ENCODE peak calls at places on chromosomes 4 and X, in four cellular contexts. One of them, this sample, is unnamed.

GRCh38 chr4:17552427-17552826 is 24.6 kb upstream of the LAP3 start:
- DNase-seq in cardiac fibroblast: no peak
- DNase-seq in astrocyte of the cerebellum: no peak
- DNase-seq in fibroblast of pulmonary artery: no peak
- DNase-seq in this sample: no peak

GRCh38 chr4:78754872-78755271 is 21.3 kb upstream of the BMP2K start:
- DNase-seq in cardiac fibroblast: no peak
- DNase-seq in astrocyte of the cerebellum: no peak
- DNase-seq in fibroblast of pulmonary artery: no peak
- DNase-seq in this sample: no peak

GRCh38 chrX:101803451-101803850 is 128.4 kb downstream of the ZMAT1 start:
- DNase-seq in cardiac fibroblast: peak; percentile 18
- DNase-seq in fibroblast of pulmonary artery: peak; percentile 22
- DNase-seq in astrocyte of the cerebellum: peak; percentile 1
- DNase-seq in this sample: no peak

GRCh38 chr4:177696438-177696966 is 254.3 kb upstream of the AGA start:
- DNase-seq in cardiac fibroblast: no peak
- DNase-seq in astrocyte of the cerebellum: no peak
- DNase-seq in fibroblast of pulmonary artery: no peak
- DNase-seq in this sample: no peak

GRCh38 chr4:165493359-165493758 is 114.6 kb downstream of the CPE start:
- DNase-seq in fibroblast of pulmonary artery: peak; percentile 80
- DNase-seq in astrocyte of the cerebellum: peak; percentile 46
- DNase-seq in cardiac fibroblast: peak; percentile 80
- DNase-seq in this sample: no peak

GRCh38 chr4:3629665-3630064 is 97.4 kb upstream of the LRPAP1 start:
- DNase-seq in astrocyte of the cerebellum: no peak
- DNase-seq in cardiac fibroblast: no peak
- DNase-seq in fibroblast of pulmonary artery: no peak
- DNase-seq in this sample: no peak

GRCh38 chr4:83231620-83232056 is 53.0 kb downstream of the COQ2 start:
- DNase-seq in fibroblast of pulmonary artery: peak; percentile 17
- DNase-seq in astrocyte of the cerebellum: no peak
- DNase-seq in cardiac fibroblast: no peak
- DNase-seq in this sample: no peak

GRCh38 chrX:78838709-78839108 is 91.2 kb downstream of the LPAR4 start:
- DNase-seq in fibroblast of pulmonary artery: no peak
- DNase-seq in astrocyte of the cerebellum: no peak
- DNase-seq in cardiac fibroblast: no peak
- DNase-seq in this sample: no peak

GRCh38 chrX:103726477-103726876 is 15.8 kb downstream of the TMEM31 start:
- DNase-seq in fibroblast of pulmonary artery: no peak
- DNase-seq in cardiac fibroblast: no peak
- DNase-seq in astrocyte of the cerebellum: no peak
- DNase-seq in this sample: no peak

GRCh38 chrX:126485371-126485770 is 67.2 kb downstream of the DCAF12L1 start:
- DNase-seq in fibroblast of pulmonary artery: no peak
- DNase-seq in cardiac fibroblast: no peak
- DNase-seq in astrocyte of the cerebellum: no peak
- DNase-seq in this sample: no peak

GRCh38 chr4:89113415-89113814 is 2.1 kb downstream of the TIGD2 start:
- DNase-seq in fibroblast of pulmonary artery: no peak
- DNase-seq in cardiac fibroblast: no peak
- DNase-seq in astrocyte of the cerebellum: no peak
- DNase-seq in this sample: no peak

GRCh38 chr4:147846318-147847135 is 114.6 kb downstream of the ARHGAP10 start:
- DNase-seq in cardiac fibroblast: peak; percentile 33
- DNase-seq in fibroblast of pulmonary artery: no peak
- DNase-seq in astrocyte of the cerebellum: no peak
- DNase-seq in this sample: no peak

GRCh38 chrX:53714580-53715335 is 28.2 kb upstream of the HUWE1 start:
- DNase-seq in fibroblast of pulmonary artery: peak; percentile 34
- DNase-seq in cardiac fibroblast: peak; percentile 20
- DNase-seq in astrocyte of the cerebellum: peak; percentile 26
- DNase-seq in this sample: peak; percentile 14

GRCh38 chr4:88630756-88631155 is 38.5 kb downstream of the HERC3 start:
- DNase-seq in cardiac fibroblast: peak; percentile 58
- DNase-seq in astrocyte of the cerebellum: no peak
- DNase-seq in fibroblast of pulmonary artery: peak; percentile 72
- DNase-seq in this sample: no peak

GRCh38 chr4:138602664-138603063 is 360.5 kb upstream of the SLC7A11 start:
- DNase-seq in fibroblast of pulmonary artery: no peak
- DNase-seq in astrocyte of the cerebellum: peak; percentile 95
- DNase-seq in cardiac fibroblast: no peak
- DNase-seq in this sample: no peak

GRCh38 chrX:126552313-126553022 is at the start of gene DCAF12L1:
- DNase-seq in cardiac fibroblast: no peak
- DNase-seq in astrocyte of the cerebellum: no peak
- DNase-seq in fibroblast of pulmonary artery: no peak
- DNase-seq in this sample: no peak

GRCh38 chr4:40990202-40990898 is 224.0 kb downstream of the APBB2 start:
- DNase-seq in fibroblast of pulmonary artery: peak; percentile 97
- DNase-seq in cardiac fibroblast: peak; percentile 97
- DNase-seq in astrocyte of the cerebellum: peak; percentile 80
- DNase-seq in this sample: peak; percentile 94

GRCh38 chr4:56134272-56134671 is 185.5 kb downstream of the CEP135 start:
- DNase-seq in cardiac fibroblast: peak; percentile 97
- DNase-seq in astrocyte of the cerebellum: peak; percentile 31
- DNase-seq in fibroblast of pulmonary artery: peak; percentile 98
- DNase-seq in this sample: no peak

GRCh38 chrX:47644557-47645091 is 5.7 kb downstream of the ELK1 start:
- DNase-seq in astrocyte of the cerebellum: no peak
- DNase-seq in cardiac fibroblast: peak; percentile 60
- DNase-seq in fibroblast of pulmonary artery: peak; percentile 63
- DNase-seq in this sample: no peak

GRCh38 chrX:27619459-27619858 is 29.3 kb downstream of the DCAF8L2 start:
- DNase-seq in fibroblast of pulmonary artery: peak; percentile 42
- DNase-seq in cardiac fibroblast: peak; percentile 34
- DNase-seq in astrocyte of the cerebellum: no peak
- DNase-seq in this sample: no peak

GRCh38 chr4:128715616-128716015 is 93.9 kb upstream of the JADE1 start:
- DNase-seq in cardiac fibroblast: peak; percentile 46
- DNase-seq in fibroblast of pulmonary artery: peak; percentile 30
- DNase-seq in astrocyte of the cerebellum: no peak
- DNase-seq in this sample: no peak

GRCh38 chrX:12488220-12488619 is 303.0 kb upstream of the PRPS2 start:
- DNase-seq in fibroblast of pulmonary artery: peak; percentile 17
- DNase-seq in astrocyte of the cerebellum: no peak
- DNase-seq in cardiac fibroblast: no peak
- DNase-seq in this sample: no peak

DNA sequence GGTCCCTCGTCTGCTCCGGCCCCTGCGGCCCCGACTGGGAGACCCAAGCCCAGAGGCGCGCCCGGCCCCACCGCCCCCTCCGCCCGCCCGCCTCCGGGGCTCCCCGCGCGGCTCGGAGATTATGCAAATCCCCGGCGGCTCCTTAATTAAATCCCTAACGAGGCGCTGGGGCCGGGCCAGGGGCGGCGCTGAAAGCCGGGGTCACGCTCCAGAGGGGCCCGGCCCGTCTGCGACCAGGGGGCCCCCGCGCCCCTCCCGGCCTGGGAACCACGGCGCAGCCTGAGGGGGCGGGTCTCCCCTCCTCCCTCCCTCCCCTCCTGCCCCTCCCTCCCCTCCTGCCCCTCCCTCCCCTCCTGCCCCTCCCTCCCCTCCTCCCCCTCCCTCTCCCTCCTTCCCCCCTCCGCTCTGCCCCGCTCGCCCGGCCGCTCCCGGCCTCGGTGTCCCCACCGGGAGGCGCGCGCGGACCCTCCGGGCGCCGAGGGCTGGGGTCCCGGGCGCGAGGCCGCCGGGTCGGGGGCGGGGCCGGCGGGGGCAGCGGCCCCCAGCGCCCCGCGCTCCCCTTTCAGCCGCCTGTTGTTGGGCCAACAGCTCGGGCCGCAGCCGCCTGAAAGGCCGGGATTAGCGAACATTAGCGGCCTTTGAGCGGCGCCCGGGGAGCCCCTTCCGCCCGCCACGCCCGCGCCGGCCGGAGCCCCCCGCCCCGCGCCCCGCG is 25.9 kb upstream of the FGFR3 start:
- DNase-seq in fibroblast of pulmonary artery: peak; percentile 15
- DNase-seq in cardiac fibroblast: peak; percentile 22
- DNase-seq in astrocyte of the cerebellum: no peak
- DNase-seq in this sample: no peak
- H3K4me3 ChIP-seq in fibroblast of pulmonary artery: peak overlapping the region; percentile 29
- H3K4me3 ChIP-seq in cardiac fibroblast: peak overlapping the region; percentile 26
- H3K4me3 ChIP-seq in astrocyte of the cerebellum: peak overlapping the region; percentile 36
- H3K4me3 ChIP-seq in this sample: no peak overlapping the region

GRCh38 chr4:85658766-85659439 is 184.0 kb downstream of the ARHGAP24 start:
- DNase-seq in astrocyte of the cerebellum: no peak
- DNase-seq in cardiac fibroblast: peak; percentile 32
- DNase-seq in fibroblast of pulmonary artery: peak; percentile 27
- DNase-seq in this sample: no peak
- TF ChIP-seq CTCF in astrocyte of the cerebellum: no peak
- TF ChIP-seq CTCF in cardiac fibroblast: peak; percentile 23
- TF ChIP-seq CTCF in fibroblast of pulmonary artery: peak; percentile 31
- TF ChIP-seq CTCF in this sample: peak; percentile 6

DNA sequence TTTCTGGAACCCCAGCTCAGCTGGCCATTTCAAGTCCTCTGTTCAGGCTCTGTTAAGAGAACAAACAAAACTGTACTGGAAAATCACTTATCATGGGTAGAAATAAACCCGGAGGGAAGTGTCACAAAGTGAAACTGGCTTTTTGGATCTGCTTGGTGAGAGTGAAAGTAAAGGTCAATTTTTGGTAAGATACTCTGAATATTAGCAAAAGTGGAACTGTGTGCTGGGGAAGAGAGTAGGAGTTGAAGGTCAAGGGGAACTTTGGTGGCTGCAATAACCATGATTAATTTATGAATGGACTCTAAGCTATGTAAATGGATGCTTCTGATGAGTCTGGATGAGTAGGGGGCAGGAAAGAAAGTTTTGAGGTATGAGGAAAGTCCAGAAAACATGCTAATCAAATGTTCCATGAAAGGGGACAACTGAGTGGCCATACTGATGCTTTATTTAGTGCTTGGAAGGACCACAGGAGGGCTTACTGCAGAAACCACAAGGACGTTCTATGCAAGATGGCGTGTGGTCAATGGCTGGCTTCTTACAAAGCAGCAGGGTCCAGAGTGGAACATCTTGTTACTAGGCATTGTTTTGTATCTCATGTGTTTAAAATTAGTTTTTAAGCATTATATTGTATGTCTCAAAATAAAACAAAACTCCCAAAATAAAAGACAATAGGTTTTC is 36.8 kb upstream of the TNIP3 start:
- DNase-seq in fibroblast of pulmonary artery: no peak
- DNase-seq in cardiac fibroblast: no peak
- DNase-seq in astrocyte of the cerebellum: no peak
- DNase-seq in this sample: no peak
- H3K4me3 ChIP-seq in fibroblast of pulmonary artery: no peak overlapping the region
- H3K4me3 ChIP-seq in cardiac fibroblast: no peak overlapping the region
- H3K4me3 ChIP-seq in astrocyte of the cerebellum: no peak overlapping the region
- H3K4me3 ChIP-seq in this sample: no peak overlapping the region

DNA sequence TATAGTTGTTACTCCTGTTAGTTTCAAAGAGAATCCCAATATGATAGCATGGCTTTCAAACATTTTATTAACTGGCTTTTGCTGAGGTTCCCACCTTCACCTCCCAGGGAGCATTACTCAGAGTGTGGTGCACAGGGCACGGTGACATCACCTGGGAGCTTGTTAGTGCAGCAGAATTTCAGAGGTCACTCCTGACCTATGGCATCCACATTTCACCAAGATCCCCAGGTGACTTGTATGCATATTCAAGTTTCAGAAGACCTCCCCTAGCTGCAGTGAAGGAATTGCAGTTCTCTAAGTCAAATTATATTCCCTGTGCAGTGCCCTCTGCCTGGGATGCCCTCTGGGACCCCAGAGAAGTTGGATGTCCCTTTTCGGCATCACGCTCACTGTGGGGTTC is 29.7 kb upstream of the LNX1 start:
- DNase-seq in fibroblast of pulmonary artery: no peak
- DNase-seq in cardiac fibroblast: no peak
- DNase-seq in astrocyte of the cerebellum: no peak
- DNase-seq in this sample: no peak
- TF ChIP-seq CTCF in fibroblast of pulmonary artery: peak; percentile 7
- TF ChIP-seq CTCF in cardiac fibroblast: peak; percentile 26
- TF ChIP-seq CTCF in astrocyte of the cerebellum: peak; percentile 17
- TF ChIP-seq CTCF in this sample: no peak

GRCh38 chrX:40153335-40154221 is 55.8 kb upstream of the BCOR start:
- DNase-seq in cardiac fibroblast: no peak
- DNase-seq in astrocyte of the cerebellum: no peak
- DNase-seq in fibroblast of pulmonary artery: peak; percentile 44
- DNase-seq in this sample: no peak
- H3K4me3 ChIP-seq in cardiac fibroblast: peak overlapping the region; percentile 5
- H3K4me3 ChIP-seq in astrocyte of the cerebellum: peak overlapping the region; percentile 23
- H3K4me3 ChIP-seq in fibroblast of pulmonary artery: peak overlapping the region; percentile 36
- H3K4me3 ChIP-seq in this sample: peak overlapping the region; percentile 33

DNA sequence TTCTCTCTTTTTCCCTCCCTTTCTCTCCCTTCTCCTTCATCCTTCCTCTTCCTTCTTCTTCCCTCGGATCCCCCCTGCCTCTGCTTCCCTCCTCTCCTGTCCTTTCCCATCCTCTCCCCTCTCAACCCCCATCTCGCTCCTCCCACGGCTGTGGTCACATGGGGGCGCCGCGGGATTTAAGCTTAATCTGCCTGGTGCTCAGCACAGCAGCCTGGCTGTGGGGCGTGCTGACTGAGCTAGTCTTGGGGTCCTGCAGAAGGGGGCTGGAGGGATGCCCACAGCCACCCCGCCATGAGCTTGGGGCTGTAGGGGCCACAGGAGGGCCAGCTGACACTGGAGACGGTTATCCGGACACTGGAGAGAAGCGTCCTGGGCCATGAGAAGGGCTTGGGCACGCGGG is 10.7 kb downstream of the SMIM10L2A start:
- DNase-seq in fibroblast of pulmonary artery: no peak
- DNase-seq in cardiac fibroblast: no peak
- DNase-seq in astrocyte of the cerebellum: no peak
- DNase-seq in this sample: no peak
- TF ChIP-seq CTCF in fibroblast of pulmonary artery: no peak
- TF ChIP-seq CTCF in cardiac fibroblast: no peak
- TF ChIP-seq CTCF in astrocyte of the cerebellum: no peak
- TF ChIP-seq CTCF in this sample: no peak

DNA sequence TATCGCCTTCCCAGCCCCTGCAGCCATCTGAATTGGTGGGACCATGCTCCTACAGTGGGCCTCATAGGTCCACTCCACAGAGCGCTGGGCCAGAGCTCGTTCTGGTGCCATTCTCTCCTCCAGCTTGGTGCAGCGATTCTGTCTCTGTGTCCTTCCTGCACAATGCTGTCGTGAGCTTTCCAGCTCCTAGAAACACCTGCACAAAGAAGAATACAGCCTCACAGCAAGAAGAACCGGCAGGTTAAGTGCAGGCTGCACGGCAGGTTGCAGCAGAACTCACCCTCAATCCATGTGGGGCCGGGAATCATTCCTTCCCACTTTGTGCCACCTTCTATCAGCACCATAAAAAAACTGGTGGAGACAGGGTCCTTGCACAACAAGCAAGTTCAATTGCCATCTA is 101.2 kb upstream of the ENPP6 start:
- DNase-seq in cardiac fibroblast: no peak
- DNase-seq in astrocyte of the cerebellum: no peak
- DNase-seq in fibroblast of pulmonary artery: no peak
- DNase-seq in this sample: no peak
- H3K4me3 ChIP-seq in cardiac fibroblast: no peak overlapping the region
- H3K4me3 ChIP-seq in astrocyte of the cerebellum: no peak overlapping the region
- H3K4me3 ChIP-seq in fibroblast of pulmonary artery: no peak overlapping the region
- H3K4me3 ChIP-seq in this sample: no peak overlapping the region

This sample was measured in HFF-Myc.